ENCODE peak calls at places on chromosomes 11 and 22, in six cellular contexts. W is skeletal muscle cell, P is AG08396, O is renal cortical epithelial cell, I is activated gamma-delta T cell treated with Interleukin-2 at 50 U/mL for 16 hours, K is iris pigment epithelial cell. N is an unnamed sample.

GRCh38 chr11:2988996-2989395 is 3.1 kb downstream of the NAP1L4 start:
- DNase-seq in K (peak), W (no peak), O (no peak), P (no peak), I (no peak), N (no peak)

GRCh38 chr11:13335319-13335718 is 57.7 kb downstream of the BMAL1 start:
- DNase-seq in W (peak), I (peak), P (peak), O (peak), K (peak), N (peak)

GRCh38 chr22:38755911-38756532 is at the start of gene SUN2:
- DNase-seq in K (peak), P (peak), W (no peak), O (peak), I (peak), N (peak)

GRCh38 chr11:56782167-56782847 is 33.8 kb upstream of the OR9G4 start:
- DNase-seq in O (no peak), I (no peak), P (no peak), K (no peak), W (no peak), N (no peak)

GRCh38 chr11:8038393-8038792 is 42.6 kb upstream of the TUB start:
- DNase-seq in P (no peak), I (no peak), W (no peak), K (no peak), O (no peak), N (no peak)

GRCh38 chr11:117037952-117038350 is 60.3 kb downstream of the SIK3 start:
- DNase-seq in K (no peak), O (no peak), W (no peak), I (no peak), P (no peak), N (no peak)

GRCh38 chr22:24421428-24421931 is 5.9 kb upstream of the ADORA2A start:
- DNase-seq in W (no peak), P (no peak), O (no peak), K (no peak), I (peak), N (no peak)

GRCh38 chr22:40006641-40007040 is 11.9 kb downstream of the FAM83F start:
- DNase-seq in W (no peak), O (no peak), P (no peak), K (no peak), I (no peak), N (no peak)

GRCh38 chr11:96483550-96483949 is 93.7 kb downstream of the JRKL start:
- DNase-seq in O (no peak), W (no peak), P (no peak), K (no peak), I (no peak), N (no peak)

GRCh38 chr11:120255519-120255866 is 15.6 kb downstream of the POU2F3 start:
- DNase-seq in P (no peak), I (no peak), K (no peak), W (no peak), O (no peak), N (no peak)

GRCh38 chr11:95364324-95365295 is 133.6 kb upstream of the SESN3 start:
- DNase-seq in W (peak), I (no peak), P (no peak), K (peak), O (peak), N (peak)

GRCh38 chr11:22465620-22466019 is 127.4 kb downstream of the SLC17A6 start:
- DNase-seq in P (no peak), K (no peak), O (no peak), W (no peak), I (no peak), N (no peak)

GRCh38 chr11:107799245-107799859 is 59.2 kb downstream of the SLC35F2 start:
- DNase-seq in O (peak), K (peak), I (peak), P (peak), W (no peak), N (peak)